ENCODE peak calls at places on chromosome 14, in ten cellular contexts. C is activated CD4-positive, alpha-beta T cell treated with anti-CD3 and anti-CD28 coated beads for 4 hours; F is T47D; W is hepatic stellate cell; K is RWPE2; G is RWPE1; H is HCEC 1CT; I is adrenal gland; N is tibial artery; P is RPMI8226. X is an unnamed sample.

GRCh38 chr14:103356151-103356766 is 22.2 kb downstream of the EIF5 start:
- DNase-seq in G (no peak), I (no peak), C (no peak), P (no peak), F (no peak), N (no peak), W (no peak), K (no peak), H (no peak), X (no peak)

GRCh38 chr14:31880935-31881334 is 196.2 kb upstream of the ARHGAP5 start:
- DNase-seq in F (no peak), K (no peak), W (peak), I (no peak), C (no peak), G (peak), P (no peak), H (peak), N (no peak), X (no peak)

GRCh38 chr14:100748403-100748802 is 21.7 kb downstream of the DLK1 start:
- DNase-seq in W (no peak), H (no peak), C (no peak), K (no peak), F (no peak), G (no peak), I (no peak), N (peak), P (no peak), X (peak)

GRCh38 chr14:74955229-74955999 is at the start of gene PGF:
- DNase-seq in G (peak), C (peak), H (no peak), P (peak), I (peak), F (peak), W (peak), K (peak), N (peak), X (peak)

GRCh38 chr14:63564318-63564717 is 21.1 kb upstream of the PPP2R5E start:
- DNase-seq in W (peak), G (no peak), I (peak), C (no peak), P (no peak), F (no peak), H (no peak), N (no peak), K (no peak), X (no peak)

GRCh38 chr14:49982522-49982951 is 89.7 kb downstream of the ARF6 start:
- DNase-seq in G (no peak), H (peak), C (no peak), N (no peak), I (no peak), W (peak), F (no peak), K (no peak), P (no peak), X (peak)

GRCh38 chr14:65434216-65434850 is 21.8 kb downstream of the FUT8 start:
- DNase-seq in I (no peak), W (no peak), G (no peak), P (no peak), C (no peak), H (no peak), N (no peak), F (no peak), K (no peak), X (no peak)

GRCh38 chr14:73591690-73592448 is at the start of gene ACOT4:
- DNase-seq in W (peak), K (no peak), N (no peak), C (peak), P (peak), H (no peak), G (no peak), I (peak), F (peak), X (peak)

GRCh38 chr14:48086516-48086915 is 411.1 kb upstream of the MDGA2 start:
- DNase-seq in I (no peak), K (no peak), W (no peak), N (no peak), H (no peak), F (no peak), P (peak), G (no peak), C (no peak), X (no peak)

GRCh38 chr14:96090441-96091148 is 51.4 kb downstream of the C14orf132 start:
- DNase-seq in I (peak), W (peak), F (no peak), C (no peak), K (peak), N (peak), P (no peak), G (no peak), H (no peak), X (peak)

GRCh38 chr14:97719931-97720330 is 922.7 kb downstream of the VRK1 start:
- DNase-seq in K (no peak), I (no peak), C (peak), P (no peak), H (no peak), G (no peak), W (no peak), N (no peak), F (no peak), X (no peak)

GRCh38 chr14:94008234-94008633 is 11.1 kb downstream of the CCDC197 start:
- DNase-seq in F (no peak), W (no peak), K (no peak), P (no peak), G (no peak), N (no peak), H (no peak), C (no peak), I (no peak), X (no peak)

GRCh38 chr14:53608369-53608768 is 348.3 kb downstream of the BMP4 start:
- DNase-seq in G (peak), I (no peak), C (no peak), K (peak), H (peak), W (no peak), F (no peak), N (no peak), P (peak), X (no peak)

GRCh38 chr14:101878222-101879211 is 85.9 kb upstream of the DYNC1H1 start:
- DNase-seq in G (no peak), I (peak), W (no peak), C (no peak), K (no peak), N (no peak), H (no peak), F (no peak), P (peak), X (no peak)

GRCh38 chr14:90777830-90778467 is 38.3 kb downstream of the TTC7B start:
- DNase-seq in F (no peak), P (no peak), G (no peak), I (no peak), K (peak), W (no peak), N (peak), H (no peak), C (no peak), X (no peak)

GRCh38 chr14:74649673-74650072 is 37.6 kb upstream of the LTBP2 start:
- DNase-seq in C (no peak), K (no peak), H (peak), F (no peak), I (no peak), W (peak), N (peak), G (peak), P (no peak), X (no peak)

GRCh38 chr14:78848234-78848820 is 678.2 kb downstream of the NRXN3 start:
- DNase-seq in P (peak), H (peak), G (peak), C (no peak), K (no peak), N (no peak), I (peak), W (no peak), F (peak), X (no peak)

GRCh38 chr14:23117371-23118020 is 1.6 kb downstream of the CEBPE start:
- DNase-seq in C (no peak), G (no peak), P (no peak), W (no peak), H (no peak), F (no peak), I (no peak), N (peak), K (no peak), X (no peak)

GRCh38 chr14:81454572-81455218 is 54.6 kb upstream of the STON2 start:
- DNase-seq in H (no peak), G (no peak), I (no peak), K (no peak), P (no peak), C (no peak), W (no peak), N (no peak), F (no peak), X (no peak)

GRCh38 chr14:88541324-88541723 is 13.5 kb downstream of the PTPN21 start:
- DNase-seq in W (no peak), N (no peak), H (no peak), F (no peak), G (no peak), P (no peak), K (no peak), I (no peak), C (no peak), X (no peak)

GRCh38 chr14:102394717-102395378 is 32.1 kb downstream of the TECPR2 start:
- DNase-seq in G (no peak), C (no peak), K (no peak), N (no peak), H (no peak), F (no peak), P (no peak), I (no peak), W (no peak), X (no peak)

GRCh38 chr14:99939421-99939820 is 125.8 kb upstream of the EVL start:
- DNase-seq in P (no peak), K (no peak), F (no peak), N (no peak), I (no peak), W (no peak), G (no peak), C (no peak), H (no peak), X (no peak)

GRCh38 chr14:100045687-100046344 is 19.4 kb upstream of the EVL start:
- DNase-seq in N (no peak), I (no peak), F (no peak), H (no peak), P (no peak), W (no peak), G (no peak), C (no peak), K (no peak), X (no peak)

GRCh38 chr14:50051706-50052105 is 64.7 kb downstream of the VCPKMT start:
- DNase-seq in G (no peak), H (no peak), W (no peak), F (no peak), N (no peak), C (no peak), I (no peak), P (no peak), K (no peak), X (no peak)

GRCh38 chr14:63777024-63777423 is 49.2 kb upstream of the SGPP1 start:
- DNase-seq in H (peak), F (no peak), N (no peak), C (no peak), I (peak), P (no peak), K (no peak), G (peak), W (peak), X (no peak)

GRCh38 chr14:104805326-104805678 is 4.4 kb downstream of the ZBTB42 start:
- DNase-seq in H (peak), I (no peak), G (no peak), F (peak), K (no peak), P (peak), W (peak), C (no peak), N (no peak), X (peak)

GRCh38 chr14:99481745-99482099 is 513 bp downstream of the CCNK start:
- DNase-seq in W (peak), K (no peak), H (peak), C (peak), F (no peak), N (no peak), G (peak), I (peak), P (peak), X (no peak)

GRCh38 chr14:77547512-77547911 is 48.9 kb upstream of the ISM2 start:
- DNase-seq in P (no peak), F (no peak), I (no peak), N (no peak), K (no peak), H (no peak), W (no peak), C (no peak), G (no peak), X (no peak)

GRCh38 chr14:96038920-96039632 is at the start of gene C14orf132:
- DNase-seq in W (peak), G (peak), C (peak), N (peak), F (peak), H (peak), K (no peak), P (no peak), I (peak), X (peak)

GRCh38 chr14:68377459-68377858 is 415.4 kb downstream of the ZFP36L1 start:
- DNase-seq in H (no peak), G (no peak), P (no peak), C (no peak), W (no peak), F (no peak), N (peak), I (peak), K (no peak), X (peak)

GRCh38 chr14:75896341-75896740 is 85.5 kb downstream of the TGFB3 start:
- DNase-seq in I (no peak), K (no peak), F (no peak), H (no peak), G (no peak), N (no peak), W (no peak), C (no peak), P (no peak), X (no peak)

GRCh38 chr14:85852900-85853299 is 323.0 kb downstream of the FLRT2 start:
- DNase-seq in G (no peak), N (no peak), I (no peak), C (no peak), P (no peak), H (no peak), F (no peak), W (no peak), K (no peak), X (no peak)

GRCh38 chr14:90514015-90514398 is 117.2 kb downstream of the CALM1 start:
- DNase-seq in W (no peak), C (no peak), P (no peak), F (no peak), K (no peak), N (no peak), I (no peak), H (no peak), G (no peak), X (no peak)

GRCh38 chr14:72643317-72643801 is 250.5 kb downstream of the DPF3 start:
- DNase-seq in F (no peak), I (peak), C (no peak), W (peak), P (no peak), N (no peak), G (peak), K (peak), H (peak), X (peak)

GRCh38 chr14:50874842-50875241 is 3.0 kb downstream of the ABHD12B start:
- DNase-seq in G (no peak), H (no peak), F (peak), K (no peak), C (no peak), I (no peak), N (no peak), W (no peak), P (no peak), X (no peak)

GRCh38 chr14:104927901-104928300 is 3.2 kb downstream of the PLD4 start:
- DNase-seq in I (no peak), G (no peak), N (no peak), C (no peak), F (no peak), H (no peak), K (peak), W (no peak), P (no peak), X (no peak)